ENCODE peak calls at places on chromosomes 13 and 19, in four cellular contexts. Q is HepG2, W is H1, N is GM12878. T is an unnamed sample.
A peak's percentile ranks its signal among the peaks of the same experiment; 100 is the strongest.

GRCh38 chr13:109330941-109331340 is 455.4 kb downstream of the IRS2 start:
- DNase-seq in Q (no peak), W (no peak), N (no peak), T (no peak)

GRCh38 chr13:49098771-49099512 is 121.2 kb upstream of the MLNR start:
- DNase-seq in Q (no peak), W (no peak), N (no peak), T (no peak)

GRCh38 chr13:44440046-44440608 is 66.5 kb downstream of the SERP2 start:
- DNase-seq in N (no peak), W (no peak), Q (no peak), T (no peak)

GRCh38 chr19:48635966-48636858 is 967 bp downstream of the DBP start:
- DNase-seq in W (no peak), N (no peak), Q (no peak), T (no peak)

GRCh38 chr13:24220086-24220703 is 59.7 kb downstream of the SPATA13 start:
- DNase-seq in N (no peak), W (no peak), Q (peak; percentile 75), T (peak; percentile 64)

GRCh38 chr19:55382522-55383054 is 1.5 kb downstream of the TMEM238 start:
- DNase-seq in N (no peak), Q (no peak), W (no peak), T (no peak)

GRCh38 chr13:77893066-77893465 is 25.6 kb downstream of the EDNRB start:
- DNase-seq in Q (no peak), W (no peak), N (no peak), T (no peak)

GRCh38 chr19:53772943-53773342 is 51.2 kb downstream of the NLRP12 start:
- DNase-seq in Q (peak; percentile 67), N (no peak), W (no peak), T (peak; percentile 42)

GRCh38 chr19:8355631-8356402 is 8.1 kb upstream of the ANGPTL4 start:
- DNase-seq in Q (peak; percentile 72), N (no peak), W (no peak), T (no peak)

GRCh38 chr13:95660981-95661581 is 15.9 kb upstream of the DNAJC3 start:
- DNase-seq in Q (peak; percentile 51), N (no peak), W (no peak), T (no peak)

GRCh38 chr13:74145249-74145970 is 11.2 kb upstream of the KLF12 start:
- DNase-seq in Q (no peak), W (no peak), N (no peak), T (no peak)

GRCh38 chr13:97621631-97622030 is 187.7 kb downstream of the RAP2A start:
- DNase-seq in Q (no peak), W (no peak), N (no peak), T (no peak)

DNA sequence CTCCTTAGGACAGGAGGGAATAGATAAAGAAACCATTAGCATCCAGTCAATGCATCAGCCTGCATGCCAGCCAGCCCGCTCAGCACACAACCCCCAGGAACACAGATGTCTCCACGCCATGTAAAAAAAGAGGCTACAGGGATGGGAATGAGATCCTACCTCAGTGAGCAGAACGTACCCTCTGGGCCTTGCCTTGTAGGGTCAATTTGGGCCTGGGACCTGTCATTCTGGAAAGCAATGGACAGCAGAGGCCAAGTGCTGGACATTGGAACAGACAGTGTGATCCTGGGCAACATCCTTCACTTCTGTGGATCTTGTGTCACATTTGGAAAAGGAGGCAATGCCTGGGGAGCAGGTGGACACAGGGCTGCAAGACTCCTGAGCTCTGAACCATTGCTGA is 26.0 kb downstream of the VSTM2B start:
- DNase-seq in N (no peak), Q (no peak), W (no peak), T (no peak)
- TF ChIP-seq ZNF274 in N (no peak), Q (no peak), W (no peak), T (no peak)

DNA sequence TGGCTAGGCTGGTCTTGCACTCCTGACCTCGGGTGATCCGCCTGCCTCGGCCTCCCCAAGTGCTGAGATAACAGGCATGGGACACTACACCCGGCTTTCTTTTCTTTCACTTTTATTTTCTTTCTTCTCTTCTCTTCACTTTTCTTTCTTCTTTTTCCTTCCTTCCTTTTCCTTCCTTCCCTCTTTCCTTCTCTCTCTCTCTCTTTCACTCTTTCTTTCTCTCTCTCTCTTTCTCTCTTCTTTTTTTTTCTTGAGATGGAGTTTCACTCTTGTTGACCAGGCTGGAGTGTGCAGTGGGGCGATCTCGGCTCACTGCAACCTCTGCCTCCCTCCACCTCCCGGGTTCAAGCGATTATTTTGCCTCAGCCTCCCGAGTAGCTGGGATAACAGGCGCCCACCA is 812 bp upstream of the ZNF493 start:
- DNase-seq in W (no peak), Q (no peak), N (no peak), T (no peak)
- TF ChIP-seq SUZ12 in W (no peak), Q (no peak), N (no peak), T (no peak)

GRCh38 chr13:102466836-102467235 is 65.0 kb upstream of the FGF14 start:
- DNase-seq in N (no peak), Q (no peak), W (no peak), T (no peak)
- H3K9ac ChIP-seq in N (no peak overlapping the region), Q (no peak overlapping the region), W (no peak overlapping the region), T (no peak overlapping the region)

DNA sequence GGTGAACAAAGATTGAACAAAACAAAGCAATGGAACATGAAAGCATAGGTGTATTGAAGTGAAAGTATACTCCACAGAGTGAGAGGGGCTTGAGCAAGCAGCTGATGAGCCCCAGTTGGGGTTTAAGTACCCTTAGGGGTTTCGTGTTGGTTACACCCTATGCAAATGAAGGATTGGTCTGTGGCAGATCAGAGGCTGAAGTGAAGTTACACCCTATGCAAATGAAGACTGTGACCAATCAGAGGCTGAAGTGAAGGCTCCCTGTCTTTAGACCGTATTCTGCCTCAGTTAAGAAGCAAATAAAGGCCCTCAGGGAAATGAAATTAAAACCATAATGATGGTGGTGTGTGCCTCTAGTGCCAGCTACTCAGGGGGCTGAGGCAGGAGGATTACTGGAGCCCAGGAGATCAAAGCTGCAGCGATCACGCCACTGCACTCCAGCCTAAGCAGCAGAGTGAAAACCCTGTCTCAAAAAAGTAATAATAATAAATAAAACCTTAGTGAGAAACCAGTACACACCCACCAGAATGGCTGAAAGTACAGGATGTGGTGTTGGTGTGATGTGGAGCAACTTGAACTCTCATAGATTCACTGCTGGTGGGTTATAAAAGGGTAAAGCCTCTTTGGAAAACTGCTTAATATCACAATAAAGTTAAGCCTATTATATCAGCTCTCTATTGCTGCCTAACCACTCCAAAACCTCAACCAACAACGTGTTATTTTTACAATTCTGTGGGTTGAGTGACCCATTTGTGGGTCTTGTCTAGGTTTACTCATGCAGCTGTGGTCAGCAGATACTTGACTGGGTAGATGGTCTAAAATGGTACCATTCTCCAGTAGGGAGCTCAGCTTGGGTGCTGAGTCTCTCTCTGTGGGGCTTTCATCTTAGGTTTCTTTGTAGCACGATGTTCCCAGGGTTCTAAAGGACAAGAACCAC is 12.8 kb upstream of the UPF3A start:
- DNase-seq in Q (no peak), N (no peak), W (no peak), T (no peak)
- TF ChIP-seq ZNF274 in Q (no peak), N (no peak), W (no peak), T (no peak)

DNA sequence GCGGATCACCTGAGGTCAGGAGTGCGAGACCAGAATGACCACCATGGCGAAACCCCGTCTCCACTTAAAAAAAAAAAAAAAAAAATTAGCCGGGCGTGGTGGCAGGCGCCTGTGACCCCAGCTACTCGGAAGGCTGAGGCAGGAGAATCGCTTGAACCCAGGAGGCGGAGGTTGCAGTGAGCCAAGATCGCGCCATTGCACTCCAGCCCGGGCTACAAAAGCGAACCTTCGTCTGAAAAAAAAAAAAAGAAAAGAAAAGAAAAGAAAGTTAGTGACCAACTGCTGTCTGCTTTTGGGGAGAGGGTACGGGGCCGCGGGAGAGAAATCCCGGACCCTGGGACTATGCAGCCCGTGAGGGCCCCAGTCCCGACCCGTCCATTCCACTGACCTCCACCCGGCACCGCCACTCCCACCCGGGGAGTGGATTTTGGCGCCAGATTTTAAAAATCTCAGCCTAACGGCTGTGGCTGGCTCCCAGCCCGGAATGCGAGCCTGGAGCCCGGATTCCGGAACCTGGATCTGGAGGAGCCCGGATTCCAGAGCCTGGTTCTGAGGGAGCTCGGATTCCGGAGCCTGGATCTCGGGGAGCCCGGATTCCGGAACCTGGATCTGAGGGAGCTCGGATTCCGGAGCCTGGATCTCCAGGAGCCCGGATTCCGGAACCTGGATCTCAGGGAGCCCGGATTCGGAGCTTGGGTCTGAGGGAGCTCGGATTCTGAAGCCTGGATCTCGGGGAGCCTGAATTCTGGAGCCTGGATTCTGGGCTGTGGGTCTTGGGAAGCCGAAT is 6.1 kb upstream of the LMNB2 start:
- DNase-seq in N (no peak), W (peak; percentile 91), Q (peak; percentile 93), T (peak; percentile 99)
- TF ChIP-seq SUZ12 in N (no peak), W (no peak), Q (no peak), T (no peak)

GRCh38 chr19:5987077-5987818 is 9.3 kb upstream of the RANBP3 start:
- DNase-seq in W (peak; percentile 41), Q (peak; percentile 90), N (peak; percentile 19), T (peak; percentile 77)
- H3K9ac ChIP-seq in W (no peak overlapping the region), Q (peak overlapping the region; percentile 33), N (peak overlapping the region; percentile 64), T (no peak overlapping the region)

GRCh38 chr19:9934132-9934950 is 2.0 kb downstream of the OLFM2 start:
- DNase-seq in N (no peak), Q (peak; percentile 40), W (peak; percentile 77), T (no peak)

GRCh38 chr19:9937001-9937411 is 691 bp upstream of the OLFM2 start:
- DNase-seq in N (no peak), Q (no peak), W (no peak), T (no peak)

GRCh38 chr19:9939301-9939913 is 3.1 kb upstream of the OLFM2 start:
- DNase-seq in N (no peak), Q (no peak), W (no peak), T (no peak)

GRCh38 chr19:9935409-9936062 is 779 bp downstream of the OLFM2 start:
- DNase-seq in W (no peak), N (no peak), Q (no peak), T (no peak)

DNA sequence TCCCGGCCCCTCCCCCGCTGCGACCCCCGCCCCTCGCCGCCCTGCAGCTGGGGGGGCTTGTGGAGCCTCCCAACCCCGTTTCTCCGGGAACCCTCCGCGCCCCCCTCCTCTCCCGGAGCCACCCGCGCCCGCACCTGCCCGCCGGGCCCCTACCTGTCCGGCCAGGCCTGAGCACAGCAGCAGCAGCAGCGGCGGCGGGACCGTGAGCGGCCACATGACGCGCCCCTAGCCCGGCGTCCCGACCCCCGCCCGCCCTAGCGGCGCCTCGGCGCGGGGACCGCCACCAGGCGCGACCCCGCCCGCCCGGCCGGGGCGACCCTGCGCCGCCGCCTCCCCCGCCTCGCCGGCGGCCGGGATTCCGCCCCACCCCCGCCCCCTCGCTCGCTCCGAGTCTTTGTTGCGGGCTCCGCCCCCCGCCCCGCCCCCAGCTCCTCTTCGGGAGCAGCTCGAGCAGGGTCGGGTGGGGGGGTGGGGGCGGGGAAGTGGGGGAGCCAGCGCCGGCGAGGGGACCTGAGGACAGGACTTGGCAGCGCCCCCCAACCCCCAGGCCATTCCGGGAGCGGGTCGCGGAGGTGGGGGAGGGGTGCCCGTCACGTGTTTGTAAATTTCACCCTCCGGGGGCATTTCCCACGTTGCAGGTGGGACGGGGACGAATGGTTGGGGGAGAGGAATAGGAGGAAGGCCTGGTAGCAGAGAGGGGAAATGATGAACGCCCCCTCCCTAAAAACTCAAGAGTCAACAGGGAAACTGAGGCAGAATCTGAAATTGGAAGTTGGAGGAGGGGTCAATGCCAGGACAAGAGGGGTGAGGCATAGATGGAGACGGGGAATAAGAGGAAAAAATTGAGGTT is at the start of gene OLFM2:
- DNase-seq in Q (no peak), W (no peak), N (no peak), T (no peak)
- TF ChIP-seq ZNF274 in Q (no peak), W (no peak), N (no peak), T (no peak)